ENCODE peak calls at places on chromosomes 6 and 20, in eight cellular contexts. M is HTR-8/SVneo; U is stimulated activated naive CD8-positive, alpha-beta T cell treated with anti-CD3 and anti-CD28 coated beads, Interleukin-15, Interleukin-2, amounts not matched to agents 100 U/mL and 50 U/mL, for 24 hours; W is NCI-H774; J is EH; E is NCI-H345; S is NCI-H187; Q is hypothalamus. X is an unnamed sample.

GRCh38 chr6:21244897-21245470 is 348.6 kb upstream of the SOX4 start:
- DNase-seq in M (no peak), U (no peak), W (no peak), J (no peak), E (no peak), S (no peak), Q (no peak), X (no peak)

GRCh38 chr6:15393605-15394004 is 147.7 kb downstream of the JARID2 start:
- DNase-seq in M (no peak), U (no peak), W (no peak), J (no peak), E (no peak), S (no peak), Q (no peak), X (no peak)

GRCh38 chr6:135474362-135474761 is 23.2 kb downstream of the AHI1 start:
- DNase-seq in M (no peak), U (no peak), W (no peak), J (no peak), E (no peak), S (no peak), Q (no peak), X (no peak)

GRCh38 chr6:167733740-167734661 is 92.7 kb upstream of the AFDN start:
- DNase-seq in M (no peak), U (no peak), W (no peak), J (no peak), E (peak), S (peak), Q (no peak), X (no peak)

GRCh38 chr6:90296346-90297123 is at the start of gene BACH2:
- DNase-seq in M (peak), U (peak), W (peak), J (peak), E (peak), S (peak), Q (peak), X (peak)

GRCh38 chr6:81999270-81999669 is 246.8 kb upstream of the TENT5A start:
- DNase-seq in M (no peak), U (no peak), W (no peak), J (no peak), E (no peak), S (no peak), Q (no peak), X (peak)

GRCh38 chr6:15205321-15205720 is 40.5 kb upstream of the JARID2 start:
- DNase-seq in M (no peak), U (no peak), W (no peak), J (no peak), E (no peak), S (no peak), Q (no peak), X (no peak)

GRCh38 chr20:3313681-3314080 is 74.7 kb upstream of the SLC4A11 start:
- DNase-seq in M (no peak), U (no peak), W (no peak), J (no peak), E (no peak), S (no peak), Q (no peak), X (no peak)

GRCh38 chr6:18920701-18921100 is 533.6 kb downstream of the RNF144B start:
- DNase-seq in M (no peak), U (no peak), W (no peak), J (no peak), E (no peak), S (no peak), Q (no peak), X (no peak)

GRCh38 chr20:16488086-16488485 is 85.2 kb downstream of the KIF16B start:
- DNase-seq in M (no peak), U (no peak), W (no peak), J (no peak), E (no peak), S (no peak), Q (no peak), X (no peak)

GRCh38 chr20:12047838-12048432 is 130.2 kb downstream of the BTBD3 start:
- DNase-seq in M (no peak), U (no peak), W (peak), J (no peak), E (peak), S (no peak), Q (no peak), X (peak)

GRCh38 chr6:166619912-166620311 is 7.1 kb downstream of the RPS6KA2 start:
- DNase-seq in M (peak), U (no peak), W (no peak), J (peak), E (no peak), S (no peak), Q (no peak), X (peak)

GRCh38 chr20:31666258-31667042 is 28.7 kb downstream of the COX4I2 start:
- DNase-seq in M (no peak), U (no peak), W (no peak), J (no peak), E (no peak), S (no peak), Q (peak), X (no peak)

GRCh38 chr6:79574636-79575035 is 37.4 kb upstream of the LCA5 start:
- DNase-seq in M (peak), U (no peak), W (no peak), J (peak), E (no peak), S (no peak), Q (no peak), X (peak)

GRCh38 chr6:101921829-101922450 is 528.4 kb downstream of the GRIK2 start:
- DNase-seq in M (no peak), U (no peak), W (no peak), J (no peak), E (no peak), S (no peak), Q (no peak), X (no peak)

GRCh38 chr6:164048840-164049239 is 634.3 kb downstream of the QKI start:
- DNase-seq in M (no peak), U (no peak), W (no peak), J (no peak), E (no peak), S (no peak), Q (no peak), X (peak)

GRCh38 chr6:147065786-147066185 is 138.4 kb upstream of the STXBP5 start:
- DNase-seq in M (no peak), U (no peak), W (peak), J (no peak), E (peak), S (no peak), Q (no peak), X (no peak)

GRCh38 chr6:143195349-143195845 is 134.7 kb downstream of the AIG1 start:
- DNase-seq in M (no peak), U (no peak), W (no peak), J (no peak), E (no peak), S (no peak), Q (no peak), X (no peak)

GRCh38 chr6:32622545-32623401 is 14.4 kb upstream of the HLA-DQA1 start:
- DNase-seq in M (peak), U (peak), W (no peak), J (peak), E (no peak), S (peak), Q (no peak), X (peak)

GRCh38 chr6:33621396-33622388 is 570 bp downstream of the ITPR3 start:
- DNase-seq in M (no peak), U (peak), W (peak), J (peak), E (peak), S (peak), Q (no peak), X (peak)

GRCh38 chr6:149834513-149835481 is 29.4 kb downstream of the LRP11 start:
- DNase-seq in M (peak), U (peak), W (peak), J (peak), E (peak), S (no peak), Q (no peak), X (peak)

GRCh38 chr6:52317841-52318581 is 33.5 kb upstream of the MCM3 start:
- DNase-seq in M (peak), U (no peak), W (no peak), J (peak), E (no peak), S (no peak), Q (no peak), X (peak)

GRCh38 chr20:8310618-8311017 is 178.6 kb downstream of the PLCB1 start:
- DNase-seq in M (no peak), U (no peak), W (no peak), J (no peak), E (no peak), S (no peak), Q (no peak), X (no peak)

GRCh38 chr6:42315991-42316378 is 98.3 kb upstream of the MRPS10 start:
- DNase-seq in M (peak), U (peak), W (no peak), J (peak), E (no peak), S (no peak), Q (no peak), X (peak)

GRCh38 chr6:102832021-102832420 is 1438.5 kb downstream of the GRIK2 start:
- DNase-seq in M (no peak), U (no peak), W (no peak), J (no peak), E (no peak), S (no peak), Q (no peak), X (no peak)

GRCh38 chr20:64051532-64052325 is 2.3 kb upstream of the SOX18 start:
- DNase-seq in M (no peak), U (no peak), W (no peak), J (no peak), E (no peak), S (no peak), Q (no peak), X (no peak)

GRCh38 chr6:136726837-136727557 is 65.3 kb downstream of the MAP3K5 start:
- DNase-seq in M (no peak), U (no peak), W (peak), J (no peak), E (no peak), S (no peak), Q (no peak), X (no peak)

X was measured in EL.